ENCODE peak calls at places on chromosomes 11 and 22, in seven cellular contexts. W is astrocyte of the spinal cord, G is adipocyte, P is cardiac muscle cell, J is KBM-7, Z is HCEC 1CT, D is T-helper 2 cell. C is an unnamed sample.

GRCh38 chr11:77517226-77517625 is 43.3 kb upstream of the PAK1 start:
- DNase-seq in W (peak; percentile 20), G (no peak), P (no peak), J (no peak), Z (no peak), D (no peak), C (no peak)

GRCh38 chr11:126734752-126735151 is 265.8 kb downstream of the KIRREL3 start:
- DNase-seq in W (no peak), G (no peak), P (no peak), J (no peak), Z (no peak), D (no peak), C (no peak)

GRCh38 chr11:60265373-60266214 is 14.9 kb upstream of the MS4A4A start:
- DNase-seq in W (peak; percentile 18), G (peak; percentile 50), P (peak; percentile 43), J (peak; percentile 82), Z (no peak), D (no peak), C (peak; percentile 42)

GRCh38 chr22:24685804-24686203 is 82.8 kb downstream of the GGT1 start:
- DNase-seq in W (no peak), G (no peak), P (no peak), J (no peak), Z (no peak), D (no peak), C (peak; percentile 39)

GRCh38 chr11:36376315-36376887 is 80.3 kb downstream of the PRR5L start:
- DNase-seq in W (peak; percentile 60), G (peak; percentile 68), P (peak; percentile 22), J (no peak), Z (no peak), D (no peak), C (peak; percentile 43)

GRCh38 chr11:1655168-1656060 is 25.8 kb downstream of the KRTAP5-5 start:
- DNase-seq in W (no peak), G (no peak), P (no peak), J (no peak), Z (no peak), D (no peak), C (peak; percentile 7)

GRCh38 chr11:113871331-113871730 is 4.0 kb downstream of the USP28 start:
- DNase-seq in W (no peak), G (no peak), P (no peak), J (no peak), Z (no peak), D (no peak), C (no peak)

GRCh38 chr11:85947431-85948272 is 92.5 kb downstream of the CCDC83 start:
- DNase-seq in W (peak; percentile 83), G (peak; percentile 91), P (no peak), J (no peak), Z (peak; percentile 95), D (no peak), C (peak; percentile 76)

GRCh38 chr22:21646608-21647590 is 4.8 kb downstream of the SDF2L1 start:
- DNase-seq in W (peak; percentile 75), G (peak; percentile 93), P (peak; percentile 89), J (peak; percentile 84), Z (peak; percentile 71), D (peak; percentile 31), C (peak; percentile 82)

GRCh38 chr11:33703234-33703633 is 2.6 kb upstream of the C11orf91 start:
- DNase-seq in W (no peak), G (no peak), P (no peak), J (no peak), Z (no peak), D (no peak), C (no peak)

GRCh38 chr11:110168404-110168803 is 75.2 kb downstream of the ZC3H12C start:
- DNase-seq in W (no peak), G (no peak), P (no peak), J (no peak), Z (no peak), D (no peak), C (no peak)

GRCh38 chr11:11980841-11981308 is 27.6 kb downstream of the DKK3 start:
- DNase-seq in W (peak; percentile 75), G (no peak), P (no peak), J (no peak), Z (peak; percentile 45), D (no peak), C (no peak)

GRCh38 chr22:21041937-21042336 is 3.8 kb upstream of the LRRC74B start:
- DNase-seq in W (peak; percentile 65), G (peak; percentile 57), P (no peak), J (no peak), Z (peak; percentile 77), D (no peak), C (no peak)

GRCh38 chr11:83713701-83714100 is 427.5 kb upstream of the CCDC90B start:
- DNase-seq in W (peak; percentile 15), G (peak; percentile 22), P (no peak), J (no peak), Z (no peak), D (no peak), C (peak; percentile 24)

GRCh38 chr22:49600891-49601431 is 226.7 kb downstream of the BRD1 start:
- DNase-seq in W (no peak), G (no peak), P (no peak), J (no peak), Z (no peak), D (no peak), C (no peak)

GRCh38 chr11:125724125-125724524 is 22.0 kb upstream of the PATE1 start:
- DNase-seq in W (no peak), G (peak; percentile 1), P (no peak), J (peak; percentile 19), Z (peak; percentile 8), D (no peak), C (peak; percentile 21)

GRCh38 chr22:17637490-17638181 is 921 bp upstream of the BCL2L13 start:
- DNase-seq in W (no peak), G (no peak), P (no peak), J (no peak), Z (no peak), D (no peak), C (no peak)